ENCODE peak calls at places on chromosomes 2 and 18, in five cellular contexts. A, V, L, H and W are unnamed samples.

GRCh38 chr2:675982-676646 is 1.1 kb downstream of the TMEM18 start:
- DNase-seq in A (peak; percentile 13), V (peak; percentile 85), L (no peak), H (peak; percentile 46), W (peak; percentile 56)

GRCh38 chr2:75729861-75730260 is 19.1 kb upstream of the GCFC2 start:
- DNase-seq in A (no peak), V (no peak), L (no peak), H (no peak), W (peak; percentile 3)

GRCh38 chr18:59067873-59068272 is 71.8 kb upstream of the SEC11C start:
- DNase-seq in A (no peak), V (no peak), L (no peak), H (no peak), W (peak; percentile 20)

GRCh38 chr2:195051401-195051800 is 605.6 kb upstream of the SLC39A10 start:
- DNase-seq in A (no peak), V (no peak), L (no peak), H (no peak), W (no peak)

GRCh38 chr2:218396688-218397501 is 2.8 kb upstream of the CTDSP1 start:
- DNase-seq in A (peak; percentile 21), V (peak; percentile 93), L (peak; percentile 80), H (peak; percentile 85), W (peak; percentile 78)

GRCh38 chr18:76445275-76445674 is 49.8 kb downstream of the ZNF516 start:
- DNase-seq in A (no peak), V (no peak), L (no peak), H (no peak), W (no peak)

GRCh38 chr2:105449083-105449482 is 50.2 kb upstream of the FHL2 start:
- DNase-seq in A (peak; percentile 34), V (no peak), L (no peak), H (peak; percentile 85), W (peak; percentile 8)

GRCh38 chr2:96933528-96933927 is 52.9 kb downstream of the FAM178B start:
- DNase-seq in A (no peak), V (no peak), L (no peak), H (no peak), W (no peak)

GRCh38 chr2:143629344-143629743 is 500.1 kb downstream of the ARHGAP15 start:
- DNase-seq in A (no peak), V (no peak), L (no peak), H (no peak), W (no peak)

GRCh38 chr2:146576301-146576700 is 1268.5 kb upstream of the ACVR2A start:
- DNase-seq in A (no peak), V (no peak), L (no peak), H (no peak), W (no peak)

GRCh38 chr2:99851091-99851490 is 291.3 kb downstream of the AFF3 start:
- DNase-seq in A (no peak), V (no peak), L (no peak), H (no peak), W (no peak)

GRCh38 chr18:10822457-10822856 is 296.6 kb downstream of the NAPG start:
- DNase-seq in A (peak; percentile 35), V (no peak), L (no peak), H (no peak), W (no peak)

GRCh38 chr2:79389475-79389874 is 123.4 kb upstream of the CTNNA2 start:
- DNase-seq in A (no peak), V (no peak), L (no peak), H (no peak), W (no peak)

GRCh38 chr18:63016270-63016669 is 300.9 kb downstream of the PHLPP1 start:
- DNase-seq in A (peak; percentile 42), V (peak; percentile 53), L (peak; percentile 56), H (peak; percentile 37), W (peak; percentile 65)

GRCh38 chr2:42086500-42086953 is 38.7 kb downstream of the PKDCC start:
- DNase-seq in A (peak; percentile 52), V (no peak), L (no peak), H (peak; percentile 52), W (peak; percentile 48)

GRCh38 chr2:62596061-62596658 is 90.2 kb upstream of the TMEM17 start:
- DNase-seq in A (no peak), V (no peak), L (peak; percentile 44), H (no peak), W (no peak)

GRCh38 chr2:223235986-223236385 is 184.0 kb downstream of the KCNE4 start:
- DNase-seq in A (no peak), V (no peak), L (no peak), H (no peak), W (no peak)

GRCh38 chr18:48328473-48329205 is 80.5 kb downstream of the ZBTB7C start:
- DNase-seq in A (no peak), V (no peak), L (no peak), H (no peak), W (no peak)

GRCh38 chr2:25039126-25039525 is 2.8 kb upstream of the EFR3B start:
- DNase-seq in A (no peak), V (no peak), L (no peak), H (no peak), W (no peak)

GRCh38 chr2:234995332-234996007 is 43.7 kb downstream of the SH3BP4 start:
- DNase-seq in A (no peak), V (no peak), L (no peak), H (peak; percentile 41), W (no peak)

GRCh38 chr18:50606609-50607008 is 46.7 kb downstream of the MAPK4 start:
- DNase-seq in A (no peak), V (no peak), L (no peak), H (no peak), W (no peak)

DNA sequence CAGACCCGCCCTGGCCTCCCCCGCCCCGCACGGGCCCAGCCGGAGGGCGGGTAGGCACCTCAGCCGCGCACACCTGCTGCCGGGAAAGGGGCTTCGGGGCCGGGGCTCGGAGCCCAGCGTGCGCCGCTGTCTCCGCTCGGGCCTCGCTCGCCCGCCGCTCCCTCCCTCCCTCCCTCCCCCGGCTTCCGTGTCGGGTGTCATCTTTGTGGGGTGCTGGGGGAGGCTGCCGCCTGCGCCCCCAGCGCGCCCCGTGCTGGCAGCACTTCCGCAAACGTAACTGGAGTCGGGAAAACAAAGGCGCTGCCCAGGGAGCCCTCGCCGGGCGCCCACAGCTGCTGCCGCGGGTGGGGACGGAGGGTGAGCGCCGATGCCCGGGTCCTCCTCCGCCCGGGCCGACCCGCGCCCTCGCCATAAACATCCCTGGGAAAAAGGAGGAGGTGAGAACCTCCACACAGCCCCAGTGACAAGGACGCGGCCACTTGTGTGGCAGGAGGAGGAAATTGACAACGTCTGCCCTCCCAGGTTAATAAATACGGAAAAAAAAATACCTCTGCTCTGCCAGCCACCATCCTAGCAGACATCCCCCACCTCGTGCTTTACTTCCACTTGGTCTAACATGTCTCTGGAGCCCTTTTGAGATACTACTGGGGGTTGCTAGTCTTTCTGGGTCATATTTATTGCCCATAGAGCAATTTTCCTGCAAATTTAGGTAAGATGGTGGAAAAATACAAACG is 550 bp downstream of the MFSD6 start:
- DNase-seq in A (peak; percentile 40), V (peak; percentile 76), L (peak; percentile 47), H (peak; percentile 72), W (peak; percentile 60)
- TF ChIP-seq POLR2A in A (no peak), V (no peak), L (no peak), H (peak; percentile 71), W (peak; percentile 70)

DNA sequence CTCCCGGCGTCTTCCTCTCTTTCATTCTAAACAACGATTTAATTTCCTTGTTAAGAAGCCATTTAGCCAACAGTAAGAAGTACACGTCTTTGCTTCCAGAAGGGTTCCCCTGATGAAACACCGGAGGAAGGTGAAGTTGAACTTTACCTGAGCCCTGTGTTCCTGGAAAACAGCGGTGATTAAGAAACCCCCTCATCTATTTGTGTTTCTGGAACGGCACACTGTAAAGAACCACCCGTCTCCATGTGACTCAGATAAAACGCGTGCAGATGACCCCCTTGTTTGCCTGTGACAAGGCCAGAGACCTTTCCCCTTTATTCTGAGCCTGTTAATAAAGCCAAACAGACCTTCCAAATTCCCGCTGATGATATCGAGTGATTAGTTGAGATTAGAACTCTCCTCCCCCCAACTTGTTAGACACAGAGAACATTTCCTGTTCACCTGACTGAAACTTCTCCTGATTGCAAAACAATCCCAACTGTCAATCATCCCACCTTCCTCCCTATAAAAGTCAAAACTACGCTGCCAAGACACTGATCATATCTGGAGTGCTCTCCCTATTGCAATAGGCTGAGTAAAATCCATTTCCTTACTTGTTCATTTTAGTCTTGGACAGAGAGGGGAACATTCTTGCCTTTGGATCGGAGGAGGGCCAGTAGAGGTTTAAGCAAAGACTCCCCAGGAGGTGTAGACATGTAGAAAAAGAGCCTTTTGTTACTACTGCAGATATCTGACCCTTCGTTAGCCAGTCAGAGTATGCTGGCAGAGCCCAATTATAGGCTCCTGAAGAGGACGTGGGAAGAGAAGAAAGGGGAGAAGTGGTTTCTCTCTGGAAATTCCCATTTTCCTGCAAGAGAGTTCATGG is 883 bp upstream of the IWS1 start:
- DNase-seq in A (peak; percentile 43), V (no peak), L (no peak), H (no peak), W (peak; percentile 57)
- TF ChIP-seq POLR2A in A (no peak), V (no peak), L (no peak), H (no peak), W (no peak)

DNA sequence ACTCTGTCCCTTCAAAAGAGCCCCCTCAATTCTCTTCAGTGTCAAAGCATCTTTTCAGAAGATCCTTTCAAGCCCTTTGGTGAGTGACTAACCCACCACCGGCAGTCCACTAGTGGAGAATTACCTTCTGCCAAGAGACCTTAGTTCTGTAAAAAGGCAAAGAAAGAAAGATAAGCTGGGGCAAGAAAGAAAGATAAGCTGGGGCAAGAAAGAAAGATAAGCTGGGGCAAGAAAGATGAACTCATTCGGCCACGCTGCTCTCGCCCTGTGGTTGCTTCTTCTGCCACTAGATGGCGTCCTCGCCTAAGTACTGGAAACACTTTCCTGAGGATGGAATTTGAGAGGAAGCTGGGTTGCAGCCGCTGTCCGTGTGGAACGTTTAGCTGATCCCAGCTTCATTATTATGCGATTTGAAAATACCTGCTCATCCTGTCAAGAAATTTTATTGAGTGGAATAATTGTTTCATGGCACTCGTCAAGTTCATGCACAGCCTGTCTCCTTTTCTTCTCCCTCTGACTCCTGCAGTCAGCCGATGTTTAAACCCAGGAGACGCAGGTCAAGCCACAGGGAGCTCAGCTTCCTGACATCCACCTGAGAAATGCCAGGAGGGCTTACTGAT is 17.3 kb upstream of the ANXA4 start:
- DNase-seq in A (peak; percentile 72), V (peak; percentile 90), L (peak; percentile 87), H (peak; percentile 89), W (peak; percentile 85)
- TF ChIP-seq POLR2A in A (no peak), V (no peak), L (no peak), H (no peak), W (no peak)

GRCh38 chr2:65061910-65062339 is 5.7 kb downstream of the CEP68 start:
- DNase-seq in A (no peak), V (no peak), L (no peak), H (no peak), W (no peak)
- TF ChIP-seq POLR2A in A (no peak), V (no peak), L (no peak), H (no peak), W (no peak)

GRCh38 chr2:181540421-181540820 is 83.2 kb downstream of the ITGA4 start:
- DNase-seq in A (no peak), V (no peak), L (no peak), H (no peak), W (peak; percentile 13)
- TF ChIP-seq POLR2A in A (no peak), V (no peak), L (no peak), H (no peak), W (peak; percentile 30)

DNA sequence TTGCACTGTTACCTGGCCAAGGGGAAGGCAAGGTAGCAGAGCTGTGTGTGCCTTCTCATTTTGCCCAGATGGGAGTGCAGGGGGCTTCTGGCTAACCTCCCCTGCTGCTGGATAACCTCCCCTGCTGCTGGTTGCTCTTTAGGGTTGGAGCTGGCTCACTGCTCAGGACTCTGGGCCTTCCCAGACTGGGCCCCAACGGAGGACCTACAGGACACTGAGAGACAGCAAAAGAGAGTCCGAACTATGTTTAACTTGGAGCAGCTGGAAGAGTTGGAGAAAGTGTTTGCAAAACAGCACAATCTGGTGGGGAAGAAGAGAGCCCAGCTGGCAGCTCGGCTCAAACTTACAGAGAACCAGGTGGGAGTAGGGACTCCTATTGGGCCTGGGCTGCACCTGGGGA is 5.8 kb upstream of the SMYD5 start:
- DNase-seq in A (no peak), V (no peak), L (no peak), H (no peak), W (no peak)
- TF ChIP-seq POLR2A in A (no peak), V (no peak), L (no peak), H (no peak), W (no peak)